ENCODE peak calls at places on chromosomes 7 and 10, in nine cellular contexts. O, Q, I, B, T, N, U, W and H are unnamed samples.

GRCh38 chr7:7276151-7276550 is 93.8 kb downstream of the C1GALT1 start:
- DNase-seq in I (no peak), Q (no peak), W (no peak), O (no peak), U (no peak), T (no peak), B (no peak), N (no peak), H (peak)

GRCh38 chr10:96501985-96502384 is 11.7 kb downstream of the TLL2 start:
- DNase-seq in B (no peak), Q (no peak), W (no peak), O (no peak), U (no peak), I (no peak), T (no peak), N (no peak), H (no peak)

GRCh38 chr10:27564381-27564780 is 60.3 kb downstream of the RAB18 start:
- DNase-seq in Q (peak), B (no peak), I (no peak), T (no peak), U (no peak), O (no peak), N (no peak), W (no peak), H (no peak)

GRCh38 chr7:7119668-7120208 is 62.6 kb upstream of the C1GALT1 start:
- DNase-seq in W (no peak), B (no peak), O (no peak), N (no peak), T (no peak), Q (no peak), U (no peak), I (no peak), H (no peak)

GRCh38 chr7:158591944-158592343 is 4.3 kb upstream of the PTPRN2 start:
- DNase-seq in O (no peak), U (no peak), W (no peak), T (no peak), N (no peak), Q (no peak), I (no peak), B (no peak), H (no peak)

GRCh38 chr10:3435671-3436070 is 263.1 kb upstream of the PITRM1 start:
- DNase-seq in W (no peak), U (no peak), T (no peak), O (no peak), N (no peak), Q (no peak), B (no peak), I (no peak), H (no peak)

GRCh38 chr10:111656066-111656465 is 527.5 kb downstream of the GPAM start:
- DNase-seq in B (no peak), O (no peak), W (no peak), I (no peak), T (no peak), N (no peak), Q (no peak), U (no peak), H (no peak)

GRCh38 chr10:34739915-34740314 is 75.2 kb downstream of the PARD3 start:
- DNase-seq in Q (no peak), I (no peak), U (no peak), O (peak), T (peak), N (peak), B (peak), W (no peak), H (no peak)

GRCh38 chr10:35569111-35569707 is 35.9 kb upstream of the GJD4 start:
- DNase-seq in W (no peak), N (no peak), I (no peak), B (no peak), Q (no peak), U (no peak), T (no peak), O (no peak), H (no peak)

GRCh38 chr10:62705789-62706188 is 98.7 kb upstream of the ADO start:
- DNase-seq in U (no peak), N (no peak), W (no peak), Q (no peak), O (no peak), I (no peak), T (no peak), B (no peak), H (no peak)

GRCh38 chr10:69359089-69360025 is 57.4 kb downstream of the TACR2 start:
- DNase-seq in O (no peak), B (no peak), T (no peak), W (no peak), I (no peak), N (no peak), U (no peak), Q (peak), H (no peak)